ENCODE peak calls at places on chromosome 10, in ten cellular contexts. P, A, M, U, Y, O, H, I, B and C are unnamed samples. For H3K4me1, the result is how much of the 10 kb centered on the place peaks cover.

GRCh38 chr10:8033812-8034665 is 20.4 kb upstream of the GATA3 start:
- DNase-seq in H (no peak), P (no peak), Y (no peak), B (peak), I (no peak), U (no peak), O (no peak), M (no peak), A (no peak), C (no peak)

GRCh38 chr10:46031648-46032532 is 1.5 kb upstream of the NCOA4 start:
- DNase-seq in B (no peak), O (no peak), P (no peak), A (no peak), U (no peak), H (no peak), M (no peak), I (no peak), Y (no peak), C (no peak)

GRCh38 chr10:83182076-83182475 is 957.2 kb upstream of the GHITM start:
- DNase-seq in M (no peak), H (no peak), A (no peak), O (no peak), P (no peak), B (no peak), U (no peak), I (no peak), Y (no peak), C (no peak)

GRCh38 chr10:28010821-28011220 is 11.9 kb upstream of the ODAD2 start:
- DNase-seq in B (no peak), O (no peak), H (no peak), P (no peak), Y (no peak), U (no peak), A (no peak), I (no peak), M (no peak), C (no peak)

GRCh38 chr10:74983383-74983782 is 128.1 kb upstream of the SAMD8 start:
- DNase-seq in P (no peak), B (no peak), Y (no peak), H (no peak), O (no peak), A (no peak), M (no peak), U (no peak), I (no peak), C (no peak)

GRCh38 chr10:119199231-119199992 is 8.0 kb upstream of the GRK5 start:
- DNase-seq in Y (peak), A (no peak), P (peak), H (no peak), B (peak), U (peak), O (peak), I (peak), M (peak), C (peak)

GRCh38 chr10:16845248-16845647 is 28.0 kb upstream of the RSU1 start:
- DNase-seq in H (no peak), P (no peak), U (no peak), I (no peak), B (no peak), O (peak), M (no peak), Y (no peak), A (no peak), C (peak)

GRCh38 chr10:52353960-52354394 is 39.9 kb downstream of the DKK1 start:
- DNase-seq in B (no peak), P (no peak), O (no peak), M (no peak), A (no peak), Y (no peak), H (no peak), I (no peak), U (no peak), C (no peak)

GRCh38 chr10:46514431-46514861 is 42.0 kb downstream of the GPRIN2 start:
- DNase-seq in U (no peak), O (peak), B (no peak), P (no peak), M (peak), A (no peak), H (peak), Y (no peak), I (no peak), C (no peak)

GRCh38 chr10:29926649-29927048 is 132.7 kb downstream of the JCAD start:
- DNase-seq in I (no peak), O (no peak), Y (no peak), U (no peak), H (no peak), B (peak), M (no peak), A (no peak), P (no peak), C (no peak)

GRCh38 chr10:31618541-31619291 is 299.7 kb downstream of the ZEB1 start:
- DNase-seq in A (peak), B (no peak), P (no peak), U (no peak), I (no peak), Y (peak), H (no peak), O (peak), M (no peak), C (no peak)

DNA sequence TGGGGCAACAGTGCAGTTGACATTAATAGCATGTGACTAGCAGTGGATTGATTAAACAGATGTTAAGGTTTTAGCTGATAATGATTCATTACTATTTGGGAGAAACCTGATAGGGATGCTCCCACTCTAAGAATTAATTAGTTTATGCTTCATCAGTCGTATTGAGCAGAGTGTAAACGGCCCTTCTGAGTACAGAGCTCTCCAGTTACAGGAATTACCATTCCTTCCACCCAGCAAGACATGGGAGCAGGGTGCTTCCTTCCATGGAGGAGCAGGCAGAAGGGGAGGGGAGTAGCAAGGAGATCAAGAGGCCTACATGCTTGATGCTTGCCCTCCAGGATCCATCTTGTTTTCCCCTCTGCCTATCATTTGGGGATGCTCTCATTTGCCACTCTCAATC is 82.8 kb downstream of the RPS24 start:
- DNase-seq in H (no peak), Y (no peak), M (no peak), P (no peak), U (no peak), A (no peak), O (no peak), B (no peak), I (no peak), C (no peak)
- H3K4me1 ChIP-seq in H (under half), Y (under half), M (under half), P (under half), U (under half), A (under half), O (under half), B (under half), I (under half), C (under half)

GRCh38 chr10:95352684-95353083 is 61.9 kb upstream of the PDLIM1 start:
- DNase-seq in U (no peak), O (no peak), Y (no peak), I (no peak), H (no peak), P (no peak), A (no peak), M (no peak), B (no peak), C (no peak)
- TF ChIP-seq CTCF in U (no peak), O (no peak), Y (no peak), I (no peak), H (no peak), P (no peak), A (no peak), M (no peak), B (no peak), C (no peak)

GRCh38 chr10:3806603-3807002 is 21.6 kb upstream of the KLF6 start:
- DNase-seq in O (no peak), U (peak), Y (no peak), I (no peak), H (no peak), B (no peak), A (no peak), M (peak), P (peak), C (no peak)
- H3K27ac ChIP-seq in O (peak), U (peak), Y (peak), I (peak), H (peak), B (no peak), A (no peak), M (peak), P (peak), C (no peak)

DNA sequence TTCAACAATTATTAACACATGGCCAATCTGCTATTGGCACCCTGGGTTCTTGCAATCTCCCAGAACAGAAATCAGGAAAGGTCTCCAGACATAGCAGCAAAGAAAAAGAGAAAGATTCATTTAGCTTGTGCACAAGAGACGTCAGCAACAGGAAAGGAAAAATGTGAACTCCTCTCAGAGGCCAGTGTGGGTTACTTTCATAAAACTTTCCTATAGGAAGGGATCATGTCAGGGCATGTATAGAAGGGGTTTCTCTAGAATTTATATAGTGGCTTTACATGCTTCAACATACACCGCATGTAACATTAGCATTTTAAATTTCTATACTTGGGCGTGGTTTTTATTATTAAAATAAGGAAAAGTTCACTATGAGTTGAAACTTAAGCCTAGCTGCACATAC is 725.1 kb downstream of the SORCS1 start:
- DNase-seq in H (no peak), A (no peak), M (no peak), U (no peak), Y (no peak), B (no peak), O (no peak), I (no peak), P (no peak), C (no peak)
- H3K4me1 ChIP-seq in H (under half), A (under half), M (under half), U (under half), Y (under half), B (under half), O (under half), I (under half), P (under half), C (under half)